ENCODE peak calls at places on chromosomes 3 and 15, in ten cellular contexts. A is stimulated activated CD4-positive, alpha-beta T cell treated with anti-CD3 and anti-CD28 coated beads, Interleukin-2, amount 100 ng/mL, for 24 hours; C is left colon; V is GM20000; Y is stimulated activated CD8-positive, alpha-beta memory T cell treated with anti-CD3 and anti-CD28 coated beads, Interleukin-4, amount 100 ng/mL, for 48 hours; J is A549; K is left cardiac atrium; U is PC-9; X is HEK293T; T is B cell. R is an unnamed sample.
A peak's percentile ranks its signal among the peaks of the same experiment; 100 is the strongest.

GRCh38 chr15:92118162-92118935 is 264.8 kb downstream of the SLCO3A1 start:
- DNase-seq in A (no peak), C (no peak), V (no peak), Y (no peak), J (no peak), K (no peak), U (peak; percentile 18), X (no peak), T (no peak), R (no peak)

GRCh38 chr15:41104234-41104633 is 11.8 kb downstream of the INO80 start:
- DNase-seq in A (no peak), C (no peak), V (no peak), Y (no peak), J (no peak), K (no peak), U (no peak), X (no peak), T (no peak), R (no peak)

GRCh38 chr3:5694267-5694666 is 506.8 kb downstream of the EDEM1 start:
- DNase-seq in A (no peak), C (no peak), V (no peak), Y (no peak), J (no peak), K (no peak), U (no peak), X (no peak), T (no peak), R (no peak)

GRCh38 chr15:48331796-48332641 is 790 bp downstream of the DUT start:
- DNase-seq in A (peak; percentile 80), C (peak; percentile 69), V (peak; percentile 88), Y (peak; percentile 83), J (peak; percentile 69), K (no peak), U (peak; percentile 44), X (peak; percentile 63), T (peak; percentile 83), R (peak; percentile 75)

GRCh38 chr3:69292185-69292584 is 93.7 kb downstream of the FRMD4B start:
- DNase-seq in A (no peak), C (no peak), V (no peak), Y (no peak), J (no peak), K (no peak), U (peak; percentile 29), X (no peak), T (no peak), R (no peak)

GRCh38 chr3:141998674-141999290 is 122.3 kb downstream of the ATP1B3 start:
- DNase-seq in A (no peak), C (no peak), V (no peak), Y (no peak), J (peak; percentile 14), K (no peak), U (no peak), X (no peak), T (peak; percentile 4), R (no peak)

GRCh38 chr3:11371758-11372157 is 99.6 kb downstream of the ATG7 start:
- DNase-seq in A (no peak), C (no peak), V (no peak), Y (no peak), J (no peak), K (no peak), U (no peak), X (no peak), T (no peak), R (no peak)

GRCh38 chr3:103906304-103906703 is 1460.4 kb upstream of the ALCAM start:
- DNase-seq in A (no peak), C (no peak), V (no peak), Y (no peak), J (no peak), K (no peak), U (no peak), X (no peak), T (no peak), R (no peak)

GRCh38 chr3:56681963-56682457 is 1.1 kb downstream of the TASOR start:
- DNase-seq in A (no peak), C (no peak), V (peak; percentile 21), Y (no peak), J (no peak), K (no peak), U (no peak), X (no peak), T (no peak), R (no peak)

GRCh38 chr3:149542375-149543312 is 68.1 kb downstream of the TM4SF4 start:
- DNase-seq in A (no peak), C (no peak), V (no peak), Y (no peak), J (peak; percentile 78), K (no peak), U (no peak), X (no peak), T (no peak), R (no peak)

GRCh38 chr15:33975023-33975565 is 6.8 kb downstream of the CHRM5 start:
- DNase-seq in A (no peak), C (no peak), V (no peak), Y (no peak), J (peak; percentile 14), K (no peak), U (no peak), X (no peak), T (no peak), R (no peak)

GRCh38 chr3:42394579-42395288 is 15.7 kb downstream of the LYZL4 start:
- DNase-seq in A (no peak), C (no peak), V (no peak), Y (no peak), J (no peak), K (no peak), U (no peak), X (no peak), T (no peak), R (no peak)

GRCh38 chr15:73017987-73018386 is 34.3 kb upstream of the NEO1 start:
- DNase-seq in A (no peak), C (no peak), V (no peak), Y (no peak), J (no peak), K (no peak), U (no peak), X (no peak), T (no peak), R (no peak)

GRCh38 chr3:8992854-8993253 is 29.6 kb upstream of the RAD18 start:
- DNase-seq in A (no peak), C (no peak), V (no peak), Y (no peak), J (no peak), K (no peak), U (no peak), X (no peak), T (no peak), R (no peak)

GRCh38 chr3:112115161-112115739 is 17.8 kb downstream of the GCSAM start:
- DNase-seq in A (no peak), C (no peak), V (no peak), Y (no peak), J (no peak), K (no peak), U (no peak), X (no peak), T (peak; percentile 49), R (no peak)

GRCh38 chr15:68154923-68155559 is 50.1 kb downstream of the CALML4 start:
- DNase-seq in A (no peak), C (peak; percentile 39), V (peak; percentile 18), Y (no peak), J (peak; percentile 77), K (no peak), U (peak; percentile 25), X (peak; percentile 37), T (peak; percentile 39), R (peak; percentile 7)

GRCh38 chr15:77028451-77029165 is 33.7 kb downstream of the PSTPIP1 start:
- DNase-seq in A (peak; percentile 1), C (peak; percentile 3), V (no peak), Y (no peak), J (no peak), K (peak; percentile 9), U (no peak), X (no peak), T (no peak), R (no peak)

GRCh38 chr15:88987951-88988671 is 74.9 kb upstream of the MFGE8 start:
- DNase-seq in A (no peak), C (no peak), V (no peak), Y (no peak), J (no peak), K (no peak), U (no peak), X (no peak), T (no peak), R (no peak)

GRCh38 chr15:40038267-40038653 is 721 bp downstream of the SRP14 start:
- DNase-seq in A (no peak), C (no peak), V (no peak), Y (no peak), J (no peak), K (no peak), U (no peak), X (no peak), T (no peak), R (no peak)

GRCh38 chr15:79458491-79458890 is 26.4 kb downstream of the MINAR1 start:
- DNase-seq in A (no peak), C (no peak), V (no peak), Y (no peak), J (no peak), K (no peak), U (no peak), X (no peak), T (no peak), R (no peak)

GRCh38 chr3:196712514-196713413 is 587 bp downstream of the PIGX start:
- DNase-seq in A (peak; percentile 78), C (peak; percentile 78), V (no peak), Y (peak; percentile 80), J (peak; percentile 44), K (peak; percentile 77), U (no peak), X (no peak), T (peak; percentile 89), R (peak; percentile 63)

GRCh38 chr3:107911337-107912000 is 179.4 kb downstream of the CD47 start:
- DNase-seq in A (no peak), C (no peak), V (peak; percentile 25), Y (no peak), J (no peak), K (no peak), U (peak; percentile 8), X (no peak), T (no peak), R (no peak)

GRCh38 chr3:186464424-186465093 is 79.6 kb downstream of the CRYGS start:
- DNase-seq in A (no peak), C (no peak), V (no peak), Y (no peak), J (peak; percentile 23), K (no peak), U (no peak), X (no peak), T (peak; percentile 8), R (no peak)

GRCh38 chr3:139518926-139519842 is 20.4 kb downstream of the RBP1 start:
- DNase-seq in A (no peak), C (no peak), V (no peak), Y (no peak), J (no peak), K (no peak), U (no peak), X (no peak), T (no peak), R (no peak)

GRCh38 chr3:98764692-98765002 is 1.5 kb downstream of the ST3GAL6 start:
- DNase-seq in A (no peak), C (no peak), V (no peak), Y (no peak), J (no peak), K (no peak), U (no peak), X (no peak), T (no peak), R (no peak)

GRCh38 chr3:4153771-4154170 is 149.4 kb upstream of the SETMAR start:
- DNase-seq in A (no peak), C (no peak), V (no peak), Y (no peak), J (no peak), K (no peak), U (no peak), X (no peak), T (no peak), R (no peak)

GRCh38 chr3:18732474-18732873 is 307.3 kb upstream of the SATB1 start:
- DNase-seq in A (no peak), C (no peak), V (no peak), Y (no peak), J (no peak), K (no peak), U (no peak), X (no peak), T (no peak), R (no peak)

GRCh38 chr3:195853930-195854478 is 42.3 kb upstream of the MUC4 start:
- DNase-seq in A (no peak), C (no peak), V (no peak), Y (no peak), J (no peak), K (no peak), U (no peak), X (no peak), T (no peak), R (no peak)

R was measured in activated T-cell treated with anti-CD3 and anti-CD28 coated beads for 24 hours.